ENCODE peak calls at places on chromosomes 13 and 19, in seven cellular contexts. Q, T, N, I, D, C and M are unnamed samples.

GRCh38 chr13:73039201-73040108 is 19.4 kb upstream of the KLF5 start:
- DNase-seq in Q (no peak), T (no peak), N (peak), I (no peak), D (no peak), C (no peak), M (no peak)

GRCh38 chr13:22120646-22121045 is 449.8 kb downstream of the FGF9 start:
- DNase-seq in Q (no peak), T (no peak), N (no peak), I (no peak), D (no peak), C (no peak), M (no peak)

GRCh38 chr13:60509601-60510386 is 112.8 kb downstream of the TDRD3 start:
- DNase-seq in Q (no peak), T (no peak), N (peak), I (no peak), D (no peak), C (no peak), M (no peak)

GRCh38 chr19:8265872-8266271 is 42.3 kb downstream of the CD320 start:
- DNase-seq in Q (no peak), T (no peak), N (no peak), I (no peak), D (no peak), C (no peak), M (no peak)

GRCh38 chr19:2587001-2587719 is 111.2 kb downstream of the GADD45B start:
- DNase-seq in Q (no peak), T (peak), N (no peak), I (no peak), D (no peak), C (no peak), M (no peak)

GRCh38 chr13:97030705-97031452 is 36.6 kb upstream of the OXGR1 start:
- DNase-seq in Q (no peak), T (no peak), N (peak), I (no peak), D (peak), C (no peak), M (no peak)

GRCh38 chr13:33119886-33120543 is 103.8 kb downstream of the KL start:
- DNase-seq in Q (no peak), T (no peak), N (no peak), I (no peak), D (peak), C (no peak), M (peak)

GRCh38 chr19:45508931-45509691 is 1.8 kb downstream of the VASP start:
- DNase-seq in Q (peak), T (peak), N (peak), I (peak), D (peak), C (peak), M (no peak)

GRCh38 chr13:40673414-40673813 is 7.0 kb upstream of the FOXO1 start:
- DNase-seq in Q (no peak), T (no peak), N (no peak), I (no peak), D (no peak), C (no peak), M (no peak)

GRCh38 chr13:76822691-76823267 is 63.4 kb downstream of the KCTD12 start:
- DNase-seq in Q (no peak), T (no peak), N (peak), I (no peak), D (peak), C (no peak), M (no peak)

GRCh38 chr19:55640577-55641375 is at the start of gene ZNF580:
- DNase-seq in Q (no peak), T (peak), N (peak), I (peak), D (peak), C (peak), M (no peak)

GRCh38 chr19:370641-371330 is 26.2 kb upstream of the MIER2 start:
- DNase-seq in Q (no peak), T (no peak), N (no peak), I (no peak), D (no peak), C (no peak), M (no peak)

GRCh38 chr13:48738261-48738755 is 84.6 kb downstream of the CYSLTR2 start:
- DNase-seq in Q (no peak), T (no peak), N (no peak), I (no peak), D (no peak), C (no peak), M (no peak)

GRCh38 chr13:30877335-30877734 is 28.7 kb upstream of the MEDAG start:
- DNase-seq in Q (no peak), T (no peak), N (peak), I (no peak), D (no peak), C (no peak), M (no peak)

GRCh38 chr13:36054041-36054440 is 77.1 kb downstream of the DCLK1 start:
- DNase-seq in Q (no peak), T (no peak), N (no peak), I (no peak), D (no peak), C (no peak), M (no peak)

GRCh38 chr19:30313353-30313750 is 58.8 kb upstream of the ZNF536 start:
- DNase-seq in Q (no peak), T (no peak), N (no peak), I (no peak), D (no peak), C (no peak), M (no peak)

GRCh38 chr13:37026778-37027177 is 26.2 kb downstream of the EXOSC8 start:
- DNase-seq in Q (no peak), T (no peak), N (no peak), I (no peak), D (no peak), C (no peak), M (no peak)

GRCh38 chr13:91406619-91407018 is 8.2 kb downstream of the GPC5 start:
- DNase-seq in Q (no peak), T (peak), N (peak), I (no peak), D (peak), C (no peak), M (no peak)

GRCh38 chr13:89627991-89628390 is 1719.5 kb upstream of the MIR17HG start:
- DNase-seq in Q (no peak), T (no peak), N (no peak), I (no peak), D (no peak), C (no peak), M (peak)

GRCh38 chr13:75432811-75433244 is 49.1 kb downstream of the TBC1D4 start:
- DNase-seq in Q (no peak), T (no peak), N (no peak), I (no peak), D (no peak), C (no peak), M (no peak)

GRCh38 chr13:75426421-75426820 is 55.5 kb downstream of the TBC1D4 start:
- DNase-seq in Q (no peak), T (no peak), N (no peak), I (no peak), D (no peak), C (no peak), M (peak)

GRCh38 chr13:75432045-75432444 is 49.9 kb downstream of the TBC1D4 start:
- DNase-seq in Q (no peak), T (no peak), N (no peak), I (no peak), D (peak), C (no peak), M (no peak)

GRCh38 chr13:75425216-75426009 is 56.6 kb downstream of the TBC1D4 start:
- DNase-seq in Q (no peak), T (no peak), N (no peak), I (no peak), D (no peak), C (no peak), M (no peak)

DNA sequence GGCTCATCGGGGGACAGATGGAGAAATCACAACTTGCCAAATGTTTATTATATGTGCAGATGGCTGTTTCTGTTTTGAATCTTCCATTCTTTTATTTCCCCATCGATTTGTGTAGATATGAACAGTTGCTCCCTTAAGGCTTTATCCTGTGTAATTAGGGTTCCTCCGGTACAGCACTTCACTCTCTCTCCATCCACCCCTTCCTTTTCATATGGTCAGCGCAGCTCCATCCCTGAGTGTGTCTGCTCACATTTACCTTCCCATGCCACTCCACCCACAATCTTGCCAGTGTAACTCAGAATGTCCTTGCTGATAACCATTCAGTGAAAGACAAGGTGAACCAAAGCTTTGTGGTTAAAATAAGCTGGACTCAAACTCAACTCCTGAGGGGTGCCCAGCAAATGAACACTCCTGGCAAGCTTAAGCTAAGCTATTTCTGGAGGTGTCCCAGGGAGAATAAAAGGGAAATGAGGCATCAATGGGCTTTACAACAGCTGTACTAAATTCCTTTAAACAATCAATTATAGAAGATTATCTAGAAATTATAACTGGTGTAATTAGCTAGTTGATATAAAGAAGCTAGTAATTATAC is 51.3 kb downstream of the TBC1D4 start:
- DNase-seq in Q (no peak), T (no peak), N (no peak), I (no peak), D (no peak), C (no peak), M (no peak)
- H3K27ac ChIP-seq in Q (no peak), T (no peak), N (no peak), I (no peak), D (no peak), C (no peak), M (no peak)

DNA sequence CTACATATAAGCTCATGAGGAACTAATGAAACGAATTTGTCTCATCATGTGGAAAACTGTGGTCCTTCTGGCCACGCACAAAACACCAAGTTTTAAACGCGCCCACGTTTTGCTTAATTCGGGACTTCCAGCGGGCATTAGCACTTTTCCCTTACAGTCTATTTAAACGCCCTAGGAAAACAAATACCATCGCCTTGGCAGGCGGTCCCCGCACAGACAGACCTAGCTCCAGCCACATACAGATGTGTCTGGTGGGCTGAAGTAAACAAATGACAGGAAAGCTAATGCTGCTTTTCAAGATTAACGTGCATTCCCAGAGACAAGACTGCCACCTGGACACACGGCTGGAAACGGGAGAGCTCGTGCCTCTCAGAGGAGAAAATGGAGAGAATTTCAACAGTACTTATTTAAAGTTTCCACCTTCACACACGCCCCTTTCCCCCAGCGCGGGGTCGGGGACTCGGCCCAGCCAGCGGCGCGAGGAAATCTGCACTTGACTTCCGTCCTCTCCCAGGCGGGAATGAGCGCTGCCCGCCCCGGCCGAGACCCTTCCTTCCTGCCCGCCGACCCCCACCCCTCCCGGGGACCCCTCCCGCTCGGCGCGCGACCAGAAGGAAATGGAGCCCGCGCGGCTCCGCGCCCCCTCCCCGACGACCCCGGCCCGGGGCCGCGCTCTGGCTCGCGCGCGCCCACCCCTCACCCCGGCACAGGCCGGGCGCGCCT is 929 bp downstream of the USP12 start:
- DNase-seq in Q (peak), T (peak), N (peak), I (peak), D (peak), C (peak), M (no peak)
- H3K27ac ChIP-seq in Q (peak), T (peak), N (peak), I (peak), D (peak), C (peak), M (peak)

GRCh38 chr19:17390665-17391370 is 3.2 kb downstream of the CCDC194 start:
- DNase-seq in Q (peak), T (peak), N (peak), I (peak), D (peak), C (peak), M (peak)
- H3K27ac ChIP-seq in Q (peak), T (no peak), N (no peak), I (no peak), D (peak), C (no peak), M (no peak)

GRCh38 chr19:41551711-41552110 is 24.3 kb upstream of the CEACAM21 start:
- DNase-seq in Q (no peak), T (no peak), N (no peak), I (no peak), D (no peak), C (no peak), M (no peak)

GRCh38 chr19:41553804-41554203 is 22.2 kb upstream of the CEACAM21 start:
- DNase-seq in Q (no peak), T (no peak), N (no peak), I (no peak), D (no peak), C (no peak), M (no peak)

GRCh38 chr19:41555752-41556151 is 20.2 kb upstream of the CEACAM21 start:
- DNase-seq in Q (no peak), T (no peak), N (no peak), I (no peak), D (no peak), C (no peak), M (no peak)

GRCh38 chr19:41552558-41552957 is 23.4 kb upstream of the CEACAM21 start:
- DNase-seq in Q (no peak), T (no peak), N (no peak), I (no peak), D (no peak), C (no peak), M (no peak)

DNA sequence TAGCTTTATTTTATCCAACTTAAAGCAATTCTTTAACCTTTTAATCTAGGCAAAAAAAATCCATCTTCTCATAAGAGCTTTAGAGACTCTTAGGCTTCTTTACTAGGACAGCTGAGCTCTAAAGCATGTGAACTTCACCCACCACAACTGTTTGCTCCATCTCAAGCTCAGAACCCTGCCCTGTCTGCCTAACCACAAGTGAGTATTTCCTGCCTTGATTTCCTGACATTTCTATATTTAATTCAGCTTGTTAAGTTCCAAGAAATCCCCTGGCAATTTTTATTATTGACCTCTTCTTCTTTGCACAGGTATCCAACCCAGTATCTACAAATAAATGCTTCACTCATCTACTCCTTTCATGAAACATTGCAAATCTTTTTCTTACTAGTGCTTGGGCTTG is 21.1 kb upstream of the CEACAM21 start:
- DNase-seq in Q (no peak), T (no peak), N (no peak), I (no peak), D (no peak), C (no peak), M (no peak)
- H3K27ac ChIP-seq in Q (no peak), T (no peak), N (no peak), I (no peak), D (no peak), C (no peak), M (no peak)

DNA sequence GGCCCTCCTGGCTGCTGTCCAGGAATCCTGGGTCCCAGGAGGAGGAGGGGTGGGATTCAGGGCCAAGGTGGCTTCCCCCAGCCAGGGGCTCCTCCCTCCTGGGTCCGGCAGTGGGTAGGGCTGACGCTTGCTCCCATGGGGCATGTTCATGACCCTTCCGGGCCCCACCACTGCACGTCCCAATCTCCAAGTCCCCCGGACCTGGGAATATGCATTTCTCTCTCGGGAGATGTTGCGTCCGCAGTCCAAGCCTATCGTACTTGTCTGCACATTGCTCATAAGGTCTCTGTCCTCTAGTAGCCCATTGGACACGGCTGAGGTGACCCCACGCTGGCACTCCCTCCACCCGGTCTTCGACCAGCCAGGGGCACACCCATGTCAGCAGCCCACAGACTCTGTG is 192.3 kb downstream of the TEX29 start:
- DNase-seq in Q (no peak), T (peak), N (no peak), I (no peak), D (no peak), C (no peak), M (no peak)
- H3K27ac ChIP-seq in Q (no peak), T (no peak), N (no peak), I (no peak), D (no peak), C (no peak), M (no peak)

GRCh38 chr13:110233181-110233641 is 73.7 kb downstream of the COL4A1 start:
- DNase-seq in Q (peak), T (no peak), N (peak), I (no peak), D (no peak), C (no peak), M (no peak)
- H3K27ac ChIP-seq in Q (peak), T (no peak), N (no peak), I (peak), D (no peak), C (no peak), M (no peak)

DNA sequence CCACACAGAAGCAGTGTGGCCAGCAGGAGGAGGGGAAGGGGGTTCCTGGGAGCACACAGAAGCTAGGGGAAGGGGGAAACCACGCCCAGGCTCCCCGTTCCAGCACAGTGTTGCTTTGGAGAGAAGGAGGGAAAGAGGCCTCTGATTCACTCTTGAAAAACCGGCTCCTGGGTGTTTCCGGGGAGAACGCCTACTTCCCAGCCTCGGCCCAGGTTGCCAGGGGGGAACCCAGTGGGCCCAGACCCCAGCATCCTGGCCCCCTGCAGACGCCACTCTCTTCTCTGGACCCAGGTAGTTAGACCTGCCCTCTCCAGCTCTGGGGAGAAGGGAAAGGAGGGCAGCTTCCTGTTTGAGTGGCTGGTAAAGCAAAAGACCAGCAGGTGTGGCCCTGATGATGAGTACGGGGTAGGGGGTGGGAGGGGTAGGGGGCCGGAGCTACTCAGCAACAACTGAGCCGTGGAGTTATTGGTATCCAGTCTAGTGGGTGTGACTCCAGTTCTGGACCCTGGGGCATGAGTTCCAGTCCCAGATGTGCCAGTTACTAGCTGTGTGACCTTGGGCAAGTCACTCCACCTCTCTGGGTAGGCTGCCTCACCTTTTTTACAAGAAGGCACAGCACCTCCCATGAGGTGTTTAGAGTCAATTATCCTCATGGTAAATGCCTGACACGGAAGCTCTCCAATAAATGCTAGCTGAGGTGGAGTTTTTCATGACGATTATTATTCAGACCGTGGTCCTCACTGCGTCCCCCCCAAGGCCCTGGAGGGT is 833 bp downstream of the GIPC1 start:
- DNase-seq in Q (no peak), T (no peak), N (no peak), I (peak), D (no peak), C (no peak), M (no peak)
- H3K27ac ChIP-seq in Q (peak), T (no peak), N (no peak), I (peak), D (peak), C (no peak), M (peak)

DNA sequence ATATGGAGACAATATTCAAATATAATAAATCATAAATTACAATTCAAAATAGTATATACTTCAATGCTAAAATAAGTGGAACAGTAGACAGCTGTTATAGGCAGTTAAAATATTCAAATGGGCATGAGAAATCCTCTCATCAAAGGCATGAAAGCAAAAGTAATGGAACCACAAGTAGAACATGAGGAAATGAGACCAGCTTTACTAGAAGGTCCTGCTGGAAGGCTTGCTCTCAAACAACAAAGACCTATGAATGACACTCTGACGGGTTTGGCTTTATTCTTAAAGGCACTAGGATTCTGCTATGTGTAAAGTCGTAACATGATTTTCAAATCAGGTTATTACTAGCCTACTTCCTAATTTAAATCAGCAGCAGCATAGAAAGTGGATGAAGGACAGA is 148.1 kb downstream of the VWA8 start:
- DNase-seq in Q (no peak), T (no peak), N (no peak), I (no peak), D (no peak), C (no peak), M (no peak)
- H3K27ac ChIP-seq in Q (no peak), T (no peak), N (peak), I (no peak), D (no peak), C (no peak), M (no peak)

DNA sequence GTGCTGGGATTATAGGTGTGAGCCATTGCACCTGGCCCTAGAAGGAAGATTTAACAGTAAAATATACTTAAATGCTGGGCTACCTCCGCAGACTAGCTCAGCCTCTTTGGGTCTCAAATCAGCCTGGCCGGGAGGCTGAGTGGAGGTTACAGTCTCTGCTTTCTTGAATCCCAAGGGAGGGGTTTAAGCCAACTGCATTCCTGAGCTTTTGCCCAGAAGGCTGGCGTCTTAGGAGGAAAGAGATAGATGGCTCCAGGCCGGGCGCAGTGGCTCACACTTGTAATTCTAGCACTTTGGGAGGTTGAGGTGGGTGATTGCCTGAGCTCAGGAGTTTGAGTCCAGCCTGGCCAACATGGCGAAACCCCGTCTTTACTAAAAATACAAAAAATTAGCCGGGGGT is 623 bp upstream of the C5AR1 start:
- DNase-seq in Q (no peak), T (no peak), N (peak), I (no peak), D (no peak), C (no peak), M (no peak)
- H3K27ac ChIP-seq in Q (no peak), T (no peak), N (no peak), I (no peak), D (peak), C (no peak), M (no peak)